ENCODE peak calls at places on chromosomes 1 and 21, in nine cellular contexts. One of them, this sample, is unnamed.

GRCh38 chr1:59846209-59846894 is 31.6 kb downstream of the HOOK1 start:
- DNase-seq in A549: no peak
- DNase-seq in spleen: no peak
- DNase-seq in suprapubic skin: no peak
- DNase-seq in body of pancreas: no peak
- DNase-seq in prostate gland: no peak
- DNase-seq in transverse colon: no peak
- DNase-seq in K562: no peak
- DNase-seq in HCT116: no peak
- DNase-seq in this sample: no peak

GRCh38 chr1:100955322-100955721 is 59.4 kb downstream of the SLC30A7 start:
- DNase-seq in body of pancreas: no peak
- DNase-seq in prostate gland: no peak
- DNase-seq in suprapubic skin: no peak
- DNase-seq in transverse colon: no peak
- DNase-seq in spleen: no peak
- DNase-seq in A549: no peak
- DNase-seq in HCT116: no peak
- DNase-seq in K562: no peak
- DNase-seq in this sample: no peak

GRCh38 chr1:30820249-30820648 is 62.7 kb upstream of the LAPTM5 start:
- DNase-seq in K562: no peak
- DNase-seq in A549: no peak
- DNase-seq in HCT116: no peak
- DNase-seq in spleen: no peak
- DNase-seq in body of pancreas: no peak
- DNase-seq in transverse colon: no peak
- DNase-seq in suprapubic skin: no peak
- DNase-seq in prostate gland: no peak
- DNase-seq in this sample: no peak

GRCh38 chr1:85024736-85025135 is 23.6 kb downstream of the MCOLN3 start:
- DNase-seq in spleen: no peak
- DNase-seq in prostate gland: no peak
- DNase-seq in suprapubic skin: no peak
- DNase-seq in body of pancreas: no peak
- DNase-seq in A549: no peak
- DNase-seq in K562: no peak
- DNase-seq in transverse colon: no peak
- DNase-seq in HCT116: no peak
- DNase-seq in this sample: no peak

GRCh38 chr1:218718216-218718615 is 373.1 kb downstream of the TGFB2 start:
- DNase-seq in A549: no peak
- DNase-seq in HCT116: no peak
- DNase-seq in suprapubic skin: no peak
- DNase-seq in K562: no peak
- DNase-seq in body of pancreas: no peak
- DNase-seq in spleen: no peak
- DNase-seq in transverse colon: no peak
- DNase-seq in prostate gland: no peak
- DNase-seq in this sample: no peak

GRCh38 chr1:147807405-147807804 is 47.0 kb upstream of the GJA5 start:
- DNase-seq in HCT116: no peak
- DNase-seq in body of pancreas: no peak
- DNase-seq in suprapubic skin: no peak
- DNase-seq in spleen: no peak
- DNase-seq in prostate gland: no peak
- DNase-seq in K562: no peak
- DNase-seq in transverse colon: no peak
- DNase-seq in A549: no peak
- DNase-seq in this sample: no peak

GRCh38 chr1:33687000-33687399 is 176.9 kb upstream of the HMGB4 start:
- DNase-seq in prostate gland: peak
- DNase-seq in A549: no peak
- DNase-seq in transverse colon: no peak
- DNase-seq in body of pancreas: no peak
- DNase-seq in suprapubic skin: no peak
- DNase-seq in spleen: no peak
- DNase-seq in HCT116: no peak
- DNase-seq in K562: no peak
- DNase-seq in this sample: no peak

GRCh38 chr1:39183503-39184353 is 20.8 kb upstream of the MACF1 start:
- DNase-seq in spleen: no peak
- DNase-seq in transverse colon: peak
- DNase-seq in HCT116: peak
- DNase-seq in prostate gland: peak
- DNase-seq in A549: peak
- DNase-seq in suprapubic skin: no peak
- DNase-seq in body of pancreas: peak
- DNase-seq in K562: peak
- DNase-seq in this sample: peak

GRCh38 chr21:45592208-45592619 is 50.0 kb upstream of the SLC19A1 start:
- DNase-seq in body of pancreas: peak
- DNase-seq in HCT116: no peak
- DNase-seq in A549: no peak
- DNase-seq in suprapubic skin: peak
- DNase-seq in prostate gland: no peak
- DNase-seq in spleen: peak
- DNase-seq in K562: peak
- DNase-seq in transverse colon: peak
- DNase-seq in this sample: no peak

GRCh38 chr21:33760641-33761103 is 118.4 kb downstream of the ITSN1 start:
- DNase-seq in transverse colon: no peak
- DNase-seq in A549: no peak
- DNase-seq in suprapubic skin: no peak
- DNase-seq in K562: no peak
- DNase-seq in body of pancreas: no peak
- DNase-seq in prostate gland: no peak
- DNase-seq in HCT116: no peak
- DNase-seq in spleen: no peak
- DNase-seq in this sample: no peak

GRCh38 chr1:110259770-110260169 is 49.7 kb downstream of the KCNC4 start:
- DNase-seq in spleen: no peak
- DNase-seq in suprapubic skin: no peak
- DNase-seq in body of pancreas: no peak
- DNase-seq in transverse colon: no peak
- DNase-seq in prostate gland: peak
- DNase-seq in HCT116: no peak
- DNase-seq in A549: no peak
- DNase-seq in K562: no peak
- DNase-seq in this sample: no peak

GRCh38 chr1:149888160-149888998 is 11.0 kb upstream of the BOLA1 start:
- DNase-seq in K562: peak
- DNase-seq in A549: peak
- DNase-seq in transverse colon: peak
- DNase-seq in HCT116: peak
- DNase-seq in suprapubic skin: peak
- DNase-seq in body of pancreas: peak
- DNase-seq in prostate gland: peak
- DNase-seq in spleen: peak
- DNase-seq in this sample: peak

GRCh38 chr1:94329276-94329675 is 88.9 kb upstream of the ABCD3 start:
- DNase-seq in body of pancreas: no peak
- DNase-seq in spleen: no peak
- DNase-seq in prostate gland: no peak
- DNase-seq in suprapubic skin: no peak
- DNase-seq in transverse colon: no peak
- DNase-seq in A549: no peak
- DNase-seq in K562: no peak
- DNase-seq in HCT116: no peak
- DNase-seq in this sample: no peak

GRCh38 chr1:186894415-186894814 is 65.7 kb downstream of the PLA2G4A start:
- DNase-seq in transverse colon: no peak
- DNase-seq in A549: no peak
- DNase-seq in prostate gland: no peak
- DNase-seq in spleen: no peak
- DNase-seq in K562: no peak
- DNase-seq in body of pancreas: no peak
- DNase-seq in suprapubic skin: no peak
- DNase-seq in HCT116: no peak
- DNase-seq in this sample: no peak

GRCh38 chr1:172895761-172896160 is 155.0 kb downstream of the TNFSF18 start:
- DNase-seq in transverse colon: no peak
- DNase-seq in spleen: no peak
- DNase-seq in HCT116: peak
- DNase-seq in prostate gland: no peak
- DNase-seq in A549: peak
- DNase-seq in K562: no peak
- DNase-seq in suprapubic skin: no peak
- DNase-seq in body of pancreas: no peak
- DNase-seq in this sample: no peak

DNA sequence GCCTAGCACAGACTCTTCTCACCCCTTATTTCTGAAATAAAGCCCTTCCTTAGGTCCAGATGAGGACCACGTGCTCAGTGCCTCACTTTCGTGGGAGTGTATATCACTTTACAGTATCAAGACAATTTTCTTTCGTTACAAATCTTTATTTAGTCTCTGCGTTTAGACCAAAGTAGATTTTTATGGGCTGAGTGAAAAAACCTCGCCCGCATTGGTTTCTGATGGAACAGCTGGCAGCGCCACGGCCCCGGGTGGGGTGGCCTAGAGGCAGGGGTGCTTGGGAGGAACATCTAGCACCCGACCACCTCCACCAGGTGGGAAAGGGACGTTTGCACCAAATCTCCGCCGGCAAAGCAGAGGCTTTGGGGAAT is 7.6 kb downstream of the SIM2 start:
- DNase-seq in HCT116: no peak
- DNase-seq in K562: no peak
- DNase-seq in prostate gland: no peak
- DNase-seq in suprapubic skin: no peak
- DNase-seq in body of pancreas: no peak
- DNase-seq in transverse colon: no peak
- DNase-seq in A549: no peak
- DNase-seq in spleen: peak
- DNase-seq in this sample: no peak
- TF ChIP-seq CTCF in HCT116: no peak
- TF ChIP-seq CTCF in K562: no peak
- TF ChIP-seq CTCF in prostate gland: no peak
- TF ChIP-seq CTCF in suprapubic skin: no peak
- TF ChIP-seq CTCF in body of pancreas: no peak
- TF ChIP-seq CTCF in transverse colon: no peak
- TF ChIP-seq CTCF in A549: no peak
- TF ChIP-seq CTCF in spleen: no peak
- TF ChIP-seq CTCF in this sample: no peak

GRCh38 chr1:184743062-184743756 is 11.4 kb downstream of the EDEM3 start:
- DNase-seq in spleen: no peak
- DNase-seq in HCT116: no peak
- DNase-seq in prostate gland: no peak
- DNase-seq in transverse colon: no peak
- DNase-seq in A549: no peak
- DNase-seq in body of pancreas: no peak
- DNase-seq in K562: no peak
- DNase-seq in suprapubic skin: no peak
- DNase-seq in this sample: no peak

GRCh38 chr1:184745110-184745509 is 9.5 kb downstream of the EDEM3 start:
- DNase-seq in prostate gland: no peak
- DNase-seq in spleen: no peak
- DNase-seq in transverse colon: no peak
- DNase-seq in K562: no peak
- DNase-seq in HCT116: no peak
- DNase-seq in suprapubic skin: no peak
- DNase-seq in A549: no peak
- DNase-seq in body of pancreas: no peak
- DNase-seq in this sample: no peak

GRCh38 chr1:184748767-184749166 is 5.9 kb downstream of the EDEM3 start:
- DNase-seq in transverse colon: no peak
- DNase-seq in A549: no peak
- DNase-seq in prostate gland: no peak
- DNase-seq in suprapubic skin: no peak
- DNase-seq in HCT116: no peak
- DNase-seq in spleen: no peak
- DNase-seq in body of pancreas: no peak
- DNase-seq in K562: no peak
- DNase-seq in this sample: no peak

GRCh38 chr1:184747089-184747955 is 7.3 kb downstream of the EDEM3 start:
- DNase-seq in body of pancreas: no peak
- DNase-seq in transverse colon: no peak
- DNase-seq in HCT116: no peak
- DNase-seq in prostate gland: no peak
- DNase-seq in K562: no peak
- DNase-seq in suprapubic skin: no peak
- DNase-seq in A549: no peak
- DNase-seq in spleen: no peak
- DNase-seq in this sample: no peak

GRCh38 chr1:184745929-184746583 is 8.6 kb downstream of the EDEM3 start:
- DNase-seq in K562: no peak
- DNase-seq in suprapubic skin: no peak
- DNase-seq in A549: no peak
- DNase-seq in body of pancreas: no peak
- DNase-seq in transverse colon: no peak
- DNase-seq in HCT116: no peak
- DNase-seq in spleen: no peak
- DNase-seq in prostate gland: no peak
- DNase-seq in this sample: no peak
- TF ChIP-seq POLR2A in K562: no peak
- TF ChIP-seq POLR2A in suprapubic skin: no peak
- TF ChIP-seq POLR2A in A549: no peak
- TF ChIP-seq POLR2A in body of pancreas: no peak
- TF ChIP-seq POLR2A in transverse colon: no peak
- TF ChIP-seq POLR2A in HCT116: no peak
- TF ChIP-seq POLR2A in spleen: no peak
- TF ChIP-seq POLR2A in prostate gland: no peak
- TF ChIP-seq POLR2A in this sample: no peak

DNA sequence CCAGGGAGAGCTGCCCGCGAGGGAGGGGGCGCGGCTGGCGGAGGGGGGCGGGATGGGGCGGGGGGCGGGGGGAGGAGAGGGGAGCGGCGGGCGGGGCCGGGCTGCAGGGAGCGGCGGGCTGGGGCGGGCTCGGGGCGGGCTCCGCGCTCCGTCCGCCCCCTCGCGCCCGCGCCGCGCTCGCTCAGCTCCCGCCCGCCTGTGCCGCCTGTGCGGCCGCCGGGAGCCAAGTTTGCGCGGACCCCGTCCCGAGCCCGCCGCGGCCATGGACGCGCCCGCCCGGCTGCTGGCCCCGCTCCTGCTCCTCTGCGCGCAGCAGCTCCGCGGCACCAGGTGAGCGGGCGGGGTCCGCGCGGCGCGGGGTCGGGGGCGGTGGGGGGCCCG is at the start of gene GABRD:
- DNase-seq in suprapubic skin: no peak
- DNase-seq in body of pancreas: no peak
- DNase-seq in HCT116: no peak
- DNase-seq in spleen: no peak
- DNase-seq in prostate gland: no peak
- DNase-seq in A549: no peak
- DNase-seq in transverse colon: no peak
- DNase-seq in K562: no peak
- DNase-seq in this sample: no peak
- H3K4me3 ChIP-seq in suprapubic skin: peak
- H3K4me3 ChIP-seq in body of pancreas: no peak
- H3K4me3 ChIP-seq in HCT116: peak
- H3K4me3 ChIP-seq in spleen: peak
- H3K4me3 ChIP-seq in prostate gland: peak
- H3K4me3 ChIP-seq in A549: peak
- H3K4me3 ChIP-seq in transverse colon: peak
- H3K4me3 ChIP-seq in K562: no peak
- H3K4me3 ChIP-seq in this sample: no peak

DNA sequence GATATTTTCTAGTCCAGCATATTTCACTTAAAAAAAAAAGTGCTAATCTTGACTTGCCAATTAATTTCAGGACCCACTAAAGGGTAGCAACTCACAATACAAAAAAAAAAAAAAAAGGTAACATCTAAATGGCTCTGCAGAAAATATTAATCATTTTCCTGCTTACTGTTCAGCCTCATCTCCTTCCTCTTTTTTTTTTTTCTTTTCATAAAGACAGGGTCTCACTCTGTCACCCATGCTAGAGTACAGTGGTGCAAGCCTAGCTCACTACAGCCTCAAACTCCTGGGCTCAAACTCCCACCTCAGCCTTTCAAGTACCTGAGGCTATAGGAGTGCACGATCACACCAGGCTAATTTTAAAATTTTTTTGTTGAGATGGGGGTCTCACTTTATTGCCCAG is 30.4 kb downstream of the TTC13 start:
- DNase-seq in body of pancreas: no peak
- DNase-seq in prostate gland: no peak
- DNase-seq in K562: no peak
- DNase-seq in suprapubic skin: no peak
- DNase-seq in HCT116: no peak
- DNase-seq in transverse colon: no peak
- DNase-seq in A549: no peak
- DNase-seq in spleen: no peak
- DNase-seq in this sample: no peak
- TF ChIP-seq CTCF in body of pancreas: no peak
- TF ChIP-seq CTCF in prostate gland: no peak
- TF ChIP-seq CTCF in K562: no peak
- TF ChIP-seq CTCF in suprapubic skin: no peak
- TF ChIP-seq CTCF in HCT116: no peak
- TF ChIP-seq CTCF in transverse colon: no peak
- TF ChIP-seq CTCF in A549: no peak
- TF ChIP-seq CTCF in spleen: no peak
- TF ChIP-seq CTCF in this sample: no peak

This sample was measured in gastrocnemius medialis.